ENCODE peak calls at places on chromosomes 13 and 19, in five cellular contexts. A is GM12878, K is HepG2, V is SK-N-SH, P is K562. I is an unnamed sample.

GRCh38 chr19:16566161-16566560 is 6.1 kb downstream of the SLC35E1 start:
- DNase-seq in K (no peak), V (no peak), A (no peak), P (no peak), I (no peak)

GRCh38 chr19:12564016-12564664 is 12.9 kb upstream of the ZNF564 start:
- DNase-seq in A (peak), K (peak), P (peak), V (peak), I (peak)

GRCh38 chr19:30887042-30887441 is 462.2 kb downstream of the TSHZ3 start:
- DNase-seq in V (no peak), A (no peak), K (no peak), P (no peak), I (no peak)

GRCh38 chr13:100491164-100491847 is 97.3 kb downstream of the GGACT start:
- DNase-seq in K (no peak), V (no peak), P (no peak), A (no peak), I (no peak)

GRCh38 chr13:77781804-77782203 is 84.3 kb downstream of the SLAIN1 start:
- DNase-seq in P (no peak), K (no peak), A (no peak), V (no peak), I (no peak)

GRCh38 chr19:33868821-33869412 is 72.2 kb downstream of the KCTD15 start:
- DNase-seq in V (peak), K (no peak), A (no peak), P (no peak), I (peak)

GRCh38 chr13:98567140-98567539 is 9.8 kb downstream of the STK24 start:
- DNase-seq in K (no peak), V (no peak), A (no peak), P (no peak), I (no peak)

GRCh38 chr13:62706035-62706434 is 1290.4 kb upstream of the PCDH20 start:
- DNase-seq in A (no peak), P (no peak), V (no peak), K (no peak), I (no peak)

GRCh38 chr13:92510416-92510815 is 716.2 kb upstream of the GPC6 start:
- DNase-seq in K (no peak), A (no peak), P (no peak), V (no peak), I (no peak)

GRCh38 chr19:34475026-34475974 is 6.3 kb upstream of the WTIP start:
- DNase-seq in V (no peak), A (no peak), K (no peak), P (no peak), I (no peak)

GRCh38 chr19:41746593-41747227 is 8.6 kb upstream of the CEACAM6 start:
- DNase-seq in V (peak), A (no peak), P (peak), K (peak), I (peak)

GRCh38 chr13:95002968-95003813 is 290.8 kb upstream of the SOX21 start:
- DNase-seq in P (no peak), V (peak), A (no peak), K (no peak), I (no peak)

GRCh38 chr19:18440421-18440877 is 2.5 kb upstream of the ISYNA1 start:
- DNase-seq in P (no peak), V (peak), K (peak), A (no peak), I (no peak)

GRCh38 chr13:76882431-76882830 is 3.8 kb downstream of the KCTD12 start:
- DNase-seq in K (no peak), A (no peak), P (no peak), V (no peak), I (no peak)

GRCh38 chr19:12936582-12936981 is 1.8 kb upstream of the CALR start:
- DNase-seq in P (no peak), V (no peak), K (no peak), A (no peak), I (no peak)

GRCh38 chr19:51749979-51750378 is 1.7 kb downstream of the FPR1 start:
- DNase-seq in K (no peak), A (no peak), P (no peak), V (no peak), I (no peak)
- TF ChIP-seq FOXM1 in K (no peak), A (no peak), P (no peak), V (no peak), I (no peak)

DNA sequence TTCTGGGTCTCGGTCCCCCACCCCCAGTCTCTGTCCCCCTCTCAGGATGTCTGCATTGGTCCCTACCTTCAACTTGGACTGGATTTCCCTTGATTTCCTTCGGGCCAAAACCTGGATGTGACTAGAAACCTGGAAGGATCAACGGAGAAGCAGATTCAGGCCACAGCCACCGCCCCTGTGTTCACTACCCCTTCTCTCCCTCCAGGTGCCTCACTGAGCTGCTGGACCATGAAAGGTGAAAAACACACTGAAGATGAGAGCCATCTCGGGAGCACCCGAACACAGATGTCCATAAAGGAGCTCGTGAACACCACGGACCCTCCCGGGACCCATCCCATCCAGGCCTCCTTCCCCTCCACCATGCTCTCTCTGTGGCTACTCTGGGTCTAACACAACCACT is 5.0 kb downstream of the TEAD2 start:
- DNase-seq in P (no peak), V (no peak), K (no peak), A (no peak), I (no peak)
- TF ChIP-seq FOXM1 in P (no peak), V (no peak), K (no peak), A (no peak), I (no peak)

GRCh38 chr19:50518091-50519005 is 4.6 kb upstream of the ASPDH start:
- DNase-seq in V (no peak), P (no peak), K (no peak), A (no peak), I (no peak)
- TF ChIP-seq FOXM1 in V (no peak), P (no peak), K (no peak), A (no peak), I (no peak)

GRCh38 chr19:36144624-36145023 is 4.8 kb downstream of the CAPNS1 start:
- DNase-seq in P (no peak), K (no peak), A (no peak), V (no peak), I (no peak)
- TF ChIP-seq FOXM1 in P (no peak), K (no peak), A (no peak), V (no peak), I (no peak)

GRCh38 chr19:32543107-32543900 is 37.7 kb upstream of the PDCD5 start:
- DNase-seq in V (no peak), P (no peak), K (no peak), A (no peak), I (no peak)
- TF ChIP-seq FOXM1 in V (no peak), P (no peak), K (no peak), A (no peak), I (no peak)

GRCh38 chr19:5312058-5312457 is 28.6 kb downstream of the PTPRS start:
- DNase-seq in K (no peak), A (no peak), V (no peak), P (no peak), I (no peak)

GRCh38 chr19:5309438-5310204 is 31.0 kb downstream of the PTPRS start:
- DNase-seq in A (no peak), K (no peak), P (peak), V (peak), I (no peak)

GRCh38 chr19:5307655-5308054 is 33.0 kb downstream of the PTPRS start:
- DNase-seq in V (no peak), P (no peak), K (no peak), A (no peak), I (no peak)

GRCh38 chr19:5306531-5306930 is 34.1 kb downstream of the PTPRS start:
- DNase-seq in A (no peak), P (no peak), K (no peak), V (no peak), I (no peak)

DNA sequence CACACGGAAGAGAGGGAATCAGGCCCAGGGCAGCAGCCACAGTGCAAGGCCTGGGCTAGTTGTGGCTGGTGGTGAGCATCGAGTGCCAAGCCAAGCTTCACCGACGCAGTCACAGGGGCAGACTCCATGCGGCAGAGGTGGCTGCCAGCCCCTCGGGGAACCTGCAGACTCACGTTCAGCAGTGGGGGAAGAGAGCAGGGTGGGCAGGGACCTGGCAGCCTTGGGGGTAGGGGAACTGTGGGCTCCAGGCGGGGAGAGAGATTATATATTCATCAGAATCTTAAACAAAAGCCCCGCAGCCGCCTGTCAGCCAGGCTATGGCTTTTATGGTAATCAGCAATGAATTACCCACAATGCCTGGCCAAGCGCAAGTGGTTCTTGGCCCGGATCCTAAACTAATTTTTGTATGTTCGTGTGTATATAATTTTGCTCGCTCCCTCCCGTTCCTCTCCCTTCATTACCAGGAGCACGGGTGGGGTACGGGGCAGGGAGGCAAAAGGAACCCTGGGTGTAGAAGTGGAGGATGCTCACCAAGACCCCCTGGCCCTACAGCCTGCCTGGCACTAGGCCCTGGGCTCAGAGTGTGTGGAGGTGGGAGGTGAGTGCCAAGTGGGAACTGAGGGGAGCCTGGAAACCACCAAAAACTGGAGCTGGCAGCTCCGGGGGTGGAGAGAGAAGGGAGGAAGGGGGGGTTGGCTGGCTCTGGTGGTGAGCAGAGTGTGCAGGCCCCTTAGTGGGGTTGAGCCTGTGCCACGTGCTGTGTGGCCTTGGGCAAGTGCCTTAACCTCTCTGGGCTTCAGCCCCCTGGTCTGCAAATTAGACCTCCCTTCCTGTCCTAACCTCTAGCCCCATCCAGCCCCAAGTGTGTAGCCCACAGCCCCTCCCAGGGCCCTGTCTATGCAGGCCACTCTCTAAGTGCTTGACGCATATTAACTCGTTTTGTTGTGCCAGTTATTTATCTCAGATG is 31.9 kb downstream of the PTPRS start:
- DNase-seq in V (peak), A (no peak), K (no peak), P (peak), I (peak)
- TF ChIP-seq FOXM1 in V (no peak), A (no peak), K (no peak), P (no peak), I (no peak)

DNA sequence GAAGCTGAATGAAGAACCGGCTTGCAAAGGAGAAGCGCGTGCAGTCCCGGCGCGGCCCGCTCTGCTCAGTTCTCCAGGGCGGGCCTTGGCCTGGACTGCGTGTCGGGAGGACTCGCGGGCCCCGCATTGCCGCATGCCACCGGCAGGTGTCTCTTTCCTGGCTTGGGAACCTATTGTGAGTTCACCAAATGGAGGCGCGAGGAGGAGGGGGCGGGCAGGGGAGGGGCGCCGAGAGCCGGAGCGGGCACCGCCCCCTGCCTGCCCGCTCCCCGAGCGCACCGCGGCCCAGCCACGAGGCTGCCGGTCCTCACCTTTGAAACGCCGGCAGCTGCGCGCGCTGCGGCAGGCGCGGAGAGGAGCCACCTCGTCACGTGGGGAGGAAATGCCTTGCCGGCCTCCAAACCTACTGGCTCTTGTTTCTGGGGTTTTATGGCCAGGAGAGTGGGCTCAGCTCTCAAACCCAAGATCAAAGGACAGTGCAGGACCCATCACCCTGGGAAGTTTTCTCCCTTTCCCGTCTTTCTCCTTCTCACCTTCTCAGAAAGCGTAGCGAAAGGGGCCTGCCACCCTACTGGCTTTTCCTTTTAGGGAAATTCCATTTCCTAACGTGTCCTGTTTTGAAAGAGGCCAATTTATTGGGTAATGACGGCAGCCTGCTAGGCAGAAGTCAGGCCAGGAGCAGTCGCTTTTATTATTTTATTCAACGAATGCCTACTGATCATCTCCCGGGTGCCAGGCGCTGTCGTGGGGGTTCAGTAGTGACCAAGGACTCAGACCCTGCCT is 13.8 kb upstream of the UBE2L5 start:
- DNase-seq in K (peak), V (peak), A (no peak), P (peak), I (peak)
- TF ChIP-seq FOXM1 in K (no peak), V (no peak), A (no peak), P (no peak), I (no peak)

GRCh38 chr13:73715910-73716257 is 418.3 kb downstream of the KLF12 start:
- DNase-seq in A (no peak), V (no peak), K (no peak), P (no peak), I (no peak)

GRCh38 chr13:73718248-73718647 is 416.0 kb downstream of the KLF12 start:
- DNase-seq in P (no peak), V (no peak), K (no peak), A (no peak), I (no peak)

GRCh38 chr13:73714522-73714921 is 419.7 kb downstream of the KLF12 start:
- DNase-seq in K (no peak), P (no peak), V (no peak), A (no peak), I (no peak)

GRCh38 chr13:73717632-73718031 is 416.6 kb downstream of the KLF12 start:
- DNase-seq in A (no peak), K (no peak), P (no peak), V (peak), I (no peak)

DNA sequence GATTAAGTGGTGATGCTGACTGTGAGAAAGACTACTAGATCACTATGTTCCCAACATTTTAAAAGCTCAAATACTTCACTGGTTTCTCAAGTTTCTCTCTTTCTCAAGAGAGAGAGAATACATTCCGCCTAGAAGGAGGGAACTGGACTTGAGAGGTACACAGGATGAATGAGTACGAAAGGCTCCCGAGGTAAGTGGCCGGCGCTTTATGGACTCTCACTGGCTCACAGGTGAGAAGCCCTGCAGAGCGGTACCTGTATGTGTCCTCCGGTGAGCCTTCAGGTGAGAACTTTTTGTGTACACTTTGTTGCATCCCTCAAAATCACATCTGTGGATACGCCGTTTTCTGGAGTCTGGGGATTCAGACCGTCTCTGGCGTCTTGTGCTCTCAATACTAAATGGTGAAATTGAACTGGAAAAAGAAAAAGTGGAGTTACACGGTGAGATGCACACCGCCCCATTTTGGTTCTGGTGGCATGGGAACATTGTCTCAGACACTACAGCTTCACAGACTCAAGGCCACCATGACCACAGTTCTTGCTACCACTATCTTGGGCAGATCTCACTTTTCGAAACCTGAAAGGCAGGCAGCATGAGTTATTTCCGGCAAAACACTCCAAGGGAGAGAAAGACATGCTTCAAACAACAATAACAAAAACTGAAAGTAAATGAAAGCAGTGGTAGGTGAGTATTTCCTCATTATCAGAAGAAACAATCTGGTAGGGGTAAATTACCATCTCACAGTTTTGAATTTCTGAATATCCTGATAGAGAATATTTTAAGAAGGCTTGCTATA is 418.9 kb downstream of the KLF12 start:
- DNase-seq in K (no peak), P (no peak), V (no peak), A (peak), I (no peak)
- TF ChIP-seq FOXM1 in K (no peak), P (no peak), V (no peak), A (no peak), I (no peak)

GRCh38 chr19:1266116-1266817 is 2.9 kb upstream of the CIRBP start:
- DNase-seq in A (no peak), V (peak), K (peak), P (peak), I (peak)
- TF ChIP-seq FOXM1 in A (no peak), V (no peak), K (no peak), P (no peak), I (no peak)

GRCh38 chr13:109977212-109977968 is 191.0 kb upstream of the IRS2 start:
- DNase-seq in K (no peak), P (no peak), A (no peak), V (no peak), I (no peak)
- TF ChIP-seq FOXM1 in K (no peak), P (no peak), A (no peak), V (no peak), I (no peak)

I was measured in HEK293T.